ENCODE peak calls at places on chromosomes 12 and 14, in four cellular contexts. One of them, this sample, is unnamed.

GRCh38 chr12:130981156-130981789 is 27.6 kb downstream of the ADGRD1 start:
- DNase-seq in germinal center: peak
- DNase-seq in AG08396: no peak
- DNase-seq in esophagus squamous epithelium: no peak
- DNase-seq in this sample: no peak

GRCh38 chr12:57518176-57518919 is 2.0 kb downstream of the DDIT3 start:
- DNase-seq in germinal center: no peak
- DNase-seq in AG08396: no peak
- DNase-seq in esophagus squamous epithelium: no peak
- DNase-seq in this sample: no peak

GRCh38 chr14:39492267-39492666 is 60.0 kb upstream of the FBXO33 start:
- DNase-seq in germinal center: no peak
- DNase-seq in AG08396: peak
- DNase-seq in esophagus squamous epithelium: no peak
- DNase-seq in this sample: no peak

GRCh38 chr12:69608114-69608513 is 2.6 kb downstream of the LRRC10 start:
- DNase-seq in germinal center: no peak
- DNase-seq in AG08396: no peak
- DNase-seq in esophagus squamous epithelium: no peak
- DNase-seq in this sample: no peak

GRCh38 chr12:100593490-100593889 is 20.0 kb downstream of the GAS2L3 start:
- DNase-seq in germinal center: no peak
- DNase-seq in AG08396: no peak
- DNase-seq in esophagus squamous epithelium: no peak
- DNase-seq in this sample: no peak

GRCh38 chr14:45891417-45892080 is 638.5 kb upstream of the MIS18BP1 start:
- DNase-seq in germinal center: no peak
- DNase-seq in AG08396: no peak
- DNase-seq in esophagus squamous epithelium: no peak
- DNase-seq in this sample: no peak

GRCh38 chr12:79764641-79765040 is 73.9 kb upstream of the PAWR start:
- DNase-seq in germinal center: no peak
- DNase-seq in AG08396: no peak
- DNase-seq in esophagus squamous epithelium: no peak
- DNase-seq in this sample: no peak

GRCh38 chr12:71731439-71732356 is 23.0 kb upstream of the RAB21 start:
- DNase-seq in germinal center: no peak
- DNase-seq in AG08396: no peak
- DNase-seq in esophagus squamous epithelium: no peak
- DNase-seq in this sample: no peak

GRCh38 chr12:130429656-130430505 is 92.2 kb downstream of the PIWIL1 start:
- DNase-seq in germinal center: no peak
- DNase-seq in AG08396: no peak
- DNase-seq in esophagus squamous epithelium: no peak
- DNase-seq in this sample: no peak

GRCh38 chr14:72621387-72622065 is 272.4 kb downstream of the DPF3 start:
- DNase-seq in germinal center: no peak
- DNase-seq in AG08396: no peak
- DNase-seq in esophagus squamous epithelium: no peak
- DNase-seq in this sample: no peak

GRCh38 chr14:81450100-81450531 is 50.0 kb upstream of the STON2 start:
- DNase-seq in germinal center: no peak
- DNase-seq in AG08396: no peak
- DNase-seq in esophagus squamous epithelium: no peak
- DNase-seq in this sample: no peak

GRCh38 chr14:99568567-99569560 is 35.1 kb downstream of the CCDC85C start:
- DNase-seq in germinal center: no peak
- DNase-seq in AG08396: no peak
- DNase-seq in esophagus squamous epithelium: no peak
- DNase-seq in this sample: no peak

GRCh38 chr12:121767525-121768016 is 25.9 kb downstream of the RHOF start:
- DNase-seq in germinal center: no peak
- DNase-seq in AG08396: peak
- DNase-seq in esophagus squamous epithelium: no peak
- DNase-seq in this sample: no peak

GRCh38 chr14:104979758-104980591 is 1.8 kb upstream of the AHNAK2 start:
- DNase-seq in germinal center: no peak
- DNase-seq in AG08396: no peak
- DNase-seq in esophagus squamous epithelium: no peak
- DNase-seq in this sample: no peak

GRCh38 chr12:69068431-69068830 is 135.5 kb upstream of the CPM start:
- DNase-seq in germinal center: no peak
- DNase-seq in AG08396: no peak
- DNase-seq in esophagus squamous epithelium: no peak
- DNase-seq in this sample: no peak

GRCh38 chr12:50110762-50111416 is 1.1 kb upstream of the COX14 start:
- DNase-seq in germinal center: peak
- DNase-seq in AG08396: peak
- DNase-seq in esophagus squamous epithelium: no peak
- DNase-seq in this sample: no peak

GRCh38 chr12:59119676-59120075 is 199.4 kb upstream of the LRIG3 start:
- DNase-seq in germinal center: no peak
- DNase-seq in AG08396: no peak
- DNase-seq in esophagus squamous epithelium: no peak
- DNase-seq in this sample: no peak

GRCh38 chr12:5222011-5222461 is 178.4 kb downstream of the KCNA5 start:
- DNase-seq in germinal center: no peak
- DNase-seq in AG08396: no peak
- DNase-seq in esophagus squamous epithelium: no peak
- DNase-seq in this sample: peak

This sample was measured in iPS DF 19.7.